ENCODE peak calls at places on chromosomes 4 and X, in eight cellular contexts. Z is mammary epithelial cell, P is HCT116, N is lung, K is heart right ventricle, Y is pancreas, V is fibroblast of lung, S is OCI-LY7. W is an unnamed sample.

GRCh38 chr4:26082565-26082964 is 168.5 kb downstream of the SMIM20 start:
- DNase-seq in K (no peak), Z (no peak), N (no peak), P (no peak), V (no peak), Y (no peak), S (no peak), W (no peak)

GRCh38 chr4:67198757-67199156 is 346.5 kb downstream of the CENPC start:
- DNase-seq in V (no peak), Z (peak; percentile 42), Y (no peak), P (no peak), N (no peak), S (peak; percentile 4), K (no peak), W (no peak)

GRCh38 chr4:15920723-15921591 is 17.6 kb downstream of the FGFBP1 start:
- DNase-seq in K (peak; percentile 12), S (no peak), P (peak; percentile 89), Z (peak; percentile 93), V (peak; percentile 96), N (peak; percentile 84), Y (peak; percentile 17), W (peak; percentile 34)

GRCh38 chrX:23228454-23228853 is 106.2 kb upstream of the PTCHD1 start:
- DNase-seq in N (no peak), Z (no peak), V (no peak), S (no peak), K (no peak), Y (no peak), P (no peak), W (no peak)

GRCh38 chrX:13165747-13166146 is 121.3 kb upstream of the FAM9C start:
- DNase-seq in K (no peak), P (no peak), V (no peak), N (no peak), Z (no peak), Y (no peak), S (no peak), W (no peak)

GRCh38 chrX:136646602-136647239 is 1.2 kb upstream of the CD40LG start:
- DNase-seq in V (no peak), P (no peak), K (no peak), S (peak; percentile 19), Y (no peak), Z (no peak), N (no peak), W (no peak)

GRCh38 chr4:67048530-67048929 is 496.8 kb downstream of the CENPC start:
- DNase-seq in N (no peak), Y (no peak), V (no peak), S (no peak), K (no peak), Z (no peak), P (no peak), W (no peak)

GRCh38 chr4:125911481-125911880 is 596.7 kb downstream of the FAT4 start:
- DNase-seq in V (no peak), Y (no peak), P (no peak), N (no peak), Z (no peak), S (no peak), K (no peak), W (no peak)

GRCh38 chr4:81509822-81510221 is 38.1 kb upstream of the RASGEF1B start:
- DNase-seq in Y (no peak), N (no peak), Z (no peak), S (no peak), K (no peak), P (no peak), V (no peak), W (no peak)

GRCh38 chr4:104488151-104488550 is 6.5 kb downstream of the CXXC4 start:
- DNase-seq in V (no peak), S (no peak), P (no peak), Z (no peak), Y (no peak), K (no peak), N (no peak), W (no peak)
- H3K4me1 ChIP-seq in V (no peaks in the 10 kb centered on the region), S (peaks cover 4% of the 10 kb centered on the region), P (peaks cover 15% of the 10 kb centered on the region), Z (peaks cover 5% of the 10 kb centered on the region), Y (peaks cover 6% of the 10 kb centered on the region), K (peaks cover 7% of the 10 kb centered on the region), N (no peaks in the 10 kb centered on the region), W (peaks cover 25% of the 10 kb centered on the region)

DNA sequence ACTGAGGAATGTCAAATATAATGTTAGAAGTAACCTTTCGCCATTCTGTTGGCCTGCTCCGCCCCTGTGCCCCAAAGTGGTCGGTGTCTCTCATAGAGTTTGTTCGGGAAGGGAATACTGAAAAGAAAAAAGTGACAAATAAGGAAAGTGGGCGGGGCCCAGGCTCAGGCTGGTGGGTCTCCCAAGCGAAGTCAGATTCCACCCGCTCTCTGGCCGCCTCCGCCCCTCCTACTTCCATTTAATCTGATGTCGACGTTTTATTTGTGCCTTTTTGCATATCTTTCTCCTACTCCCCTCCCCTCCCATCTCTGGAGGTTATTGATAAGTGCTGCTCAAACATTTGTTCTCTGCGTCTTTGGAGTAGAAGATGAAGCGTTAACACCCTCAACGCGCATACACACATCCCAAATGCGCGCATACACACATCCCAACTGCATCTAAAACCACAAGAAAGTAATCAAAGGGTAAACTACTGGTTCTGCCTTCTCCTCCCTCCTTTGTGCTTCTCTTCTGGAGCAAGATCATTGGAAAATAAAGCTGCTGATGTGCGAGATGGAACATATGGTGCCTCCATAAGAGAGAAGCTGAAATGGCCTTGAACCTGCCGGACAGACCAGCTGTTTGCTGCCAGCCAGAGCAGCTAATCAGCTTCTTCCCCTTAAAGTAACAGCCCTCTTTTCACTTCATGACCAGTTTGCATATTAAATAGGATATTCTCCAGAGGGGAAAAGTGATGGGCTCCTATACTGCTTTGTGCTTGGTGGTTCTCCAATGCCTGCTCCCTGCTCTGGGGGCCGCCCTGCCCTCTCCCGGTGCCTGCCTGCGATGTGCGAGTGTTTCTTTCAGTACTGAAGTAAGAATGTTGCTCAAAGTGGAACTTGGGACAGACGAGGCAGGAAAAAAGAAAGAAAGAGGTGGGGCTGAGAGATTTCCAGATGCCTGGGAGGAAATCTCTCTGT is 3.1 kb downstream of the MAMLD1 start:
- DNase-seq in N (peak; percentile 31), Z (peak; percentile 23), P (no peak), K (peak; percentile 36), V (peak; percentile 70), Y (peak; percentile 44), S (no peak), W (peak; percentile 61)
- TF ChIP-seq CTCF in N (no peak), Z (peak; percentile 17), P (no peak), K (no peak), V (peak; percentile 30), Y (no peak), S (no peak), W (no peak)

DNA sequence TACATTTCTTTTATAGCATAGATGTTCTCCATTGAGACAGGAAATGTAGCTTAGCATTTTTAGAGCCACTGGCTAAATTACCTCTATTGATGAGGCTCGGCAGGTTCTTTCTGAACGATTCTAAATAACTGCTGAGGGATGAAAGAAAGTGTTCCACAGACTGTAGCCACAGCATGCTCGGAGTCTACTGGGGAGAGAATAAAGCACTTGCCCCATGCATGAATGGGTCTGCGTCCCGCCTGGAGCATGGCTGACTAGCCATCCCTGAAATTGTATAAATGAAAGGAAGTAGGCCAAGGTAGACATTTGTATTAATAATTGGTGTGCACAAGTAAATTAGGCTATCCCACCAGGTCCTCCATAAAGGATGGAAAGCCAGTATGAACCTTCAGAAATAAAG is 269.8 kb downstream of the COL25A1 start:
- DNase-seq in P (no peak), K (no peak), Y (no peak), Z (no peak), S (no peak), V (no peak), N (no peak), W (no peak)
- H3K4me1 ChIP-seq in P (no peaks in the 10 kb centered on the region), K (no peaks in the 10 kb centered on the region), Y (no peaks in the 10 kb centered on the region), Z (no peaks in the 10 kb centered on the region), S (no peaks in the 10 kb centered on the region), V (no peaks in the 10 kb centered on the region), N (no peaks in the 10 kb centered on the region), W (no peaks in the 10 kb centered on the region)

GRCh38 chrX:110448459-110448858 is 89.8 kb downstream of the RTL9 start:
- DNase-seq in P (no peak), Z (no peak), S (no peak), K (no peak), N (no peak), V (no peak), Y (no peak), W (no peak)

GRCh38 chrX:110454336-110454735 is 95.7 kb downstream of the RTL9 start:
- DNase-seq in Z (no peak), N (no peak), S (no peak), K (no peak), V (no peak), P (no peak), Y (no peak), W (no peak)

GRCh38 chrX:110449312-110449711 is 90.7 kb downstream of the RTL9 start:
- DNase-seq in Y (no peak), S (no peak), P (no peak), K (no peak), Z (no peak), V (no peak), N (no peak), W (no peak)

GRCh38 chrX:110444996-110445395 is 86.3 kb downstream of the RTL9 start:
- DNase-seq in N (no peak), Y (no peak), S (no peak), P (no peak), K (no peak), V (no peak), Z (peak; percentile 9), W (no peak)

DNA sequence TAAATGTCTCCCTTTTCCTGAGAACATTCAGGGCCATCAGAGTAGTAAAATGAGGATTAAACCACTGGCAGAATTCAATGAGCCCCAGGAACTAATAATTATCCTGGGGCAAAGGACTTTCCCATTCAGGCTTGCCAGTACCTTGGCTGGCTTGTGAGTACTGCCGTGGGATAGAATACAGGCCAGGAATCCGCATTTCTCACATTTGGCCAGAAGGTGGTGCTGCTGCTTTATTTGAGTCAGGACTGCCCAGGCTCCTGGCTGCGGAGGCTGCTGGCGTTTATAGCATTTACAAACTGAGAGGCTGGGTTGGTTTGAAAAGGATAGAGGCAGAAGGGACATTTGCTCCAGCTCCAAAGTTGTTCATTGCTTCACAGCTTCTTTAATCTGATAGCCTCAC is 91.4 kb downstream of the RTL9 start:
- DNase-seq in Y (peak; percentile 72), S (peak; percentile 44), V (peak; percentile 68), P (peak; percentile 29), Z (peak; percentile 60), K (peak; percentile 28), N (peak; percentile 80), W (peak; percentile 53)
- TF ChIP-seq CTCF in Y (peak; percentile 76), S (peak; percentile 74), V (peak; percentile 58), P (peak; percentile 41), Z (peak; percentile 82), K (peak; percentile 71), N (peak; percentile 69), W (peak; percentile 78)

DNA sequence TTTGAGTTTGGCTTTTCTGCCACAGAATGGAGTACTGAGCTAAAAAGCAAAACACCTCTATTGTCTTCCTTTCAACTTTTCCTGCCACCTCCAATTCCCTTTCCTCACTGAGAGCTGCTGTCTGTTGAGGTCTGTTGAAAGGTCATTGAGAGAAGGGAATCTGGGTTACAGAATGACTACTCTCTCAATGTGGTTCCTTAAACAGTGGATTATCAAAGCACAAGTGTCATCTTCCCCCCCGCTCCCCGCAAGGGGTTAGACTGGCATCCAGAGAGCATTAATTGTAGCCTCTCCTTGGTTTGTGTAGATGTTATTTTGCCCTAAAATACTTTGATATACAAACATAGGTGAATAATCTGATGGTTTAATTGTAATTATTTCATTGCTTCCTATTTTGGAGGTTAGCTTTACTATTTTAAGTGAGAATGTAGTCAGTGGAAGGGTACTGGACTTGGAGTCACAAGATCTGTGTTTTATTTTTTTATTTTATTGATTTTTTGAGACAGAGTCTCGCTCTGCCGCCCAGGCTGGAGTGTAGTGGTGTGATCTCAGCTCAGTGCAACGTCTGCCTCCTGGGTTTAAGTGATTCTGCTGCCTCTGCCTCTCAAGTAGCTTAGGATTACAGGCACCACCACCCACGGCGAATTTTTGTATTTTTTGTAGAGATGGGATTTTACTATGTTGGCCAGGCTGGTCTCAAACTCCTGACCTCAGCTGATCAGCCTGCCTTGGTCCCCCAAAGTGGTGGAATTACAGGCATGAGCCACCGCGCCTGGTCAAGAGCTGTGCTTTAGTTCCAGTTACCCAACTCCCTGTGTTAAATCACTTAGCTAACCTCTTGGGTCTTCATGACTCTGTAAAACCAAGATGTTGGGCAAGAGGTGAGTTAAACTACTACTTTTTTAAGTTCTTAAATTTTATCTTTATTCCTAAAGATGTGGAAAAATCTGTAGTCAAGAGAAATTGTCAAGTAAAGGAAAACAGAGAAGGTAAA is 11.0 kb downstream of the USP9X start:
- DNase-seq in S (no peak), Z (no peak), K (no peak), Y (no peak), N (no peak), V (peak; percentile 22), P (no peak), W (no peak)
- H3K4me1 ChIP-seq in S (peaks cover 10% of the 10 kb centered on the region), Z (no peaks in the 10 kb centered on the region), K (peaks cover 9% of the 10 kb centered on the region), Y (no peaks in the 10 kb centered on the region), N (peaks cover 12% of the 10 kb centered on the region), V (peaks cover 2% of the 10 kb centered on the region), P (no peaks in the 10 kb centered on the region), W (peaks cover 45% of the 10 kb centered on the region)